ENCODE peak calls at places on chromosomes 11 and 22, in ten cellular contexts. One of them, this sample, is unnamed.

GRCh38 chr11:116887909-116888556 is 50.6 kb upstream of the APOA1 start:
- DNase-seq in colonic mucosa: no peak
- DNase-seq in ureter: no peak
- DNase-seq in AG04450: no peak
- DNase-seq in skeletal muscle cell: peak; percentile 47
- DNase-seq in AG09309: no peak
- DNase-seq in AG08396: no peak
- DNase-seq in stimulated activated CD8-positive, alpha-beta memory T cell treated with anti-CD3 and anti-CD28 coated beads, Interleukin-7, amount 100 ng/mL, for 1 hour: no peak
- DNase-seq in NCI-H69: no peak
- DNase-seq in AG10803: peak; percentile 73
- DNase-seq in this sample: no peak

GRCh38 chr22:25357606-25358420 is 138.4 kb downstream of the CRYBB2 start:
- DNase-seq in skeletal muscle cell: no peak
- DNase-seq in NCI-H69: no peak
- DNase-seq in AG09309: no peak
- DNase-seq in colonic mucosa: no peak
- DNase-seq in AG08396: no peak
- DNase-seq in ureter: no peak
- DNase-seq in stimulated activated CD8-positive, alpha-beta memory T cell treated with anti-CD3 and anti-CD28 coated beads, Interleukin-7, amount 100 ng/mL, for 1 hour: no peak
- DNase-seq in AG10803: no peak
- DNase-seq in AG04450: no peak
- DNase-seq in this sample: no peak

GRCh38 chr11:47220401-47220821 is 5.6 kb downstream of the DDB2 start:
- DNase-seq in AG08396: peak; percentile 33
- DNase-seq in NCI-H69: no peak
- DNase-seq in ureter: no peak
- DNase-seq in AG09309: peak; percentile 20
- DNase-seq in stimulated activated CD8-positive, alpha-beta memory T cell treated with anti-CD3 and anti-CD28 coated beads, Interleukin-7, amount 100 ng/mL, for 1 hour: no peak
- DNase-seq in skeletal muscle cell: peak; percentile 53
- DNase-seq in colonic mucosa: no peak
- DNase-seq in AG04450: no peak
- DNase-seq in AG10803: peak; percentile 64
- DNase-seq in this sample: no peak

GRCh38 chr11:14376920-14377319 is 17.9 kb upstream of the RRAS2 start:
- DNase-seq in ureter: no peak
- DNase-seq in skeletal muscle cell: no peak
- DNase-seq in AG09309: no peak
- DNase-seq in NCI-H69: no peak
- DNase-seq in AG04450: no peak
- DNase-seq in stimulated activated CD8-positive, alpha-beta memory T cell treated with anti-CD3 and anti-CD28 coated beads, Interleukin-7, amount 100 ng/mL, for 1 hour: no peak
- DNase-seq in colonic mucosa: no peak
- DNase-seq in AG10803: no peak
- DNase-seq in AG08396: no peak
- DNase-seq in this sample: no peak

GRCh38 chr22:29773233-29773632 is 6.1 kb downstream of the UQCR10 start:
- DNase-seq in skeletal muscle cell: peak; percentile 22
- DNase-seq in AG04450: no peak
- DNase-seq in NCI-H69: no peak
- DNase-seq in colonic mucosa: no peak
- DNase-seq in AG08396: no peak
- DNase-seq in stimulated activated CD8-positive, alpha-beta memory T cell treated with anti-CD3 and anti-CD28 coated beads, Interleukin-7, amount 100 ng/mL, for 1 hour: no peak
- DNase-seq in ureter: peak; percentile 53
- DNase-seq in AG09309: no peak
- DNase-seq in AG10803: peak; percentile 29
- DNase-seq in this sample: no peak

GRCh38 chr11:65658174-65659021 is 4.3 kb downstream of the RELA start:
- DNase-seq in ureter: no peak
- DNase-seq in skeletal muscle cell: no peak
- DNase-seq in AG09309: no peak
- DNase-seq in NCI-H69: no peak
- DNase-seq in AG08396: no peak
- DNase-seq in AG10803: no peak
- DNase-seq in AG04450: no peak
- DNase-seq in colonic mucosa: no peak
- DNase-seq in stimulated activated CD8-positive, alpha-beta memory T cell treated with anti-CD3 and anti-CD28 coated beads, Interleukin-7, amount 100 ng/mL, for 1 hour: no peak
- DNase-seq in this sample: no peak

GRCh38 chr22:38697055-38697980 is 3.4 kb downstream of the JOSD1 start:
- DNase-seq in skeletal muscle cell: no peak
- DNase-seq in NCI-H69: no peak
- DNase-seq in ureter: no peak
- DNase-seq in AG09309: no peak
- DNase-seq in AG04450: no peak
- DNase-seq in stimulated activated CD8-positive, alpha-beta memory T cell treated with anti-CD3 and anti-CD28 coated beads, Interleukin-7, amount 100 ng/mL, for 1 hour: no peak
- DNase-seq in colonic mucosa: peak; percentile 42
- DNase-seq in AG08396: peak; percentile 50
- DNase-seq in AG10803: peak; percentile 47
- DNase-seq in this sample: no peak

GRCh38 chr11:132429685-132430084 is 1059.3 kb downstream of the NTM start:
- DNase-seq in colonic mucosa: no peak
- DNase-seq in AG09309: no peak
- DNase-seq in AG10803: no peak
- DNase-seq in AG04450: no peak
- DNase-seq in skeletal muscle cell: no peak
- DNase-seq in NCI-H69: no peak
- DNase-seq in ureter: no peak
- DNase-seq in stimulated activated CD8-positive, alpha-beta memory T cell treated with anti-CD3 and anti-CD28 coated beads, Interleukin-7, amount 100 ng/mL, for 1 hour: no peak
- DNase-seq in AG08396: no peak
- DNase-seq in this sample: no peak

GRCh38 chr11:77191823-77192495 is 63.9 kb downstream of the MYO7A start:
- DNase-seq in skeletal muscle cell: no peak
- DNase-seq in AG04450: no peak
- DNase-seq in stimulated activated CD8-positive, alpha-beta memory T cell treated with anti-CD3 and anti-CD28 coated beads, Interleukin-7, amount 100 ng/mL, for 1 hour: no peak
- DNase-seq in AG08396: peak; percentile 45
- DNase-seq in AG09309: no peak
- DNase-seq in AG10803: peak; percentile 9
- DNase-seq in NCI-H69: peak; percentile 94
- DNase-seq in colonic mucosa: peak; percentile 91
- DNase-seq in ureter: peak; percentile 77
- DNase-seq in this sample: peak; percentile 75

GRCh38 chr11:15599376-15599775 is 484.7 kb downstream of the INSC start:
- DNase-seq in ureter: no peak
- DNase-seq in NCI-H69: peak; percentile 20
- DNase-seq in AG10803: no peak
- DNase-seq in stimulated activated CD8-positive, alpha-beta memory T cell treated with anti-CD3 and anti-CD28 coated beads, Interleukin-7, amount 100 ng/mL, for 1 hour: no peak
- DNase-seq in AG08396: no peak
- DNase-seq in colonic mucosa: no peak
- DNase-seq in AG09309: no peak
- DNase-seq in AG04450: no peak
- DNase-seq in skeletal muscle cell: no peak
- DNase-seq in this sample: no peak

GRCh38 chr22:42277232-42277753 is 6.8 kb upstream of the TCF20 start:
- DNase-seq in AG09309: no peak
- DNase-seq in skeletal muscle cell: no peak
- DNase-seq in NCI-H69: no peak
- DNase-seq in AG04450: no peak
- DNase-seq in colonic mucosa: no peak
- DNase-seq in ureter: no peak
- DNase-seq in AG08396: no peak
- DNase-seq in AG10803: no peak
- DNase-seq in stimulated activated CD8-positive, alpha-beta memory T cell treated with anti-CD3 and anti-CD28 coated beads, Interleukin-7, amount 100 ng/mL, for 1 hour: no peak
- DNase-seq in this sample: no peak

GRCh38 chr22:50282361-50283144 is 12.4 kb upstream of the MAPK11 start:
- DNase-seq in stimulated activated CD8-positive, alpha-beta memory T cell treated with anti-CD3 and anti-CD28 coated beads, Interleukin-7, amount 100 ng/mL, for 1 hour: no peak
- DNase-seq in AG04450: no peak
- DNase-seq in ureter: peak; percentile 91
- DNase-seq in NCI-H69: no peak
- DNase-seq in colonic mucosa: peak; percentile 77
- DNase-seq in AG10803: peak; percentile 68
- DNase-seq in AG09309: no peak
- DNase-seq in AG08396: peak; percentile 93
- DNase-seq in skeletal muscle cell: no peak
- DNase-seq in this sample: no peak

GRCh38 chr11:62665630-62666258 is 632 bp downstream of the CSKMT start:
- DNase-seq in ureter: peak; percentile 67
- DNase-seq in stimulated activated CD8-positive, alpha-beta memory T cell treated with anti-CD3 and anti-CD28 coated beads, Interleukin-7, amount 100 ng/mL, for 1 hour: peak; percentile 43
- DNase-seq in AG04450: no peak
- DNase-seq in colonic mucosa: peak; percentile 64
- DNase-seq in AG08396: peak; percentile 60
- DNase-seq in NCI-H69: peak; percentile 66
- DNase-seq in AG09309: no peak
- DNase-seq in skeletal muscle cell: no peak
- DNase-seq in AG10803: peak; percentile 65
- DNase-seq in this sample: no peak

GRCh38 chr11:125214466-125215204 is 50.1 kb downstream of the PKNOX2 start:
- DNase-seq in AG09309: no peak
- DNase-seq in skeletal muscle cell: no peak
- DNase-seq in AG04450: no peak
- DNase-seq in stimulated activated CD8-positive, alpha-beta memory T cell treated with anti-CD3 and anti-CD28 coated beads, Interleukin-7, amount 100 ng/mL, for 1 hour: no peak
- DNase-seq in AG10803: no peak
- DNase-seq in NCI-H69: no peak
- DNase-seq in ureter: no peak
- DNase-seq in AG08396: no peak
- DNase-seq in colonic mucosa: no peak
- DNase-seq in this sample: no peak

GRCh38 chr22:44116755-44117684 is 63.7 kb upstream of the PARVG start:
- DNase-seq in stimulated activated CD8-positive, alpha-beta memory T cell treated with anti-CD3 and anti-CD28 coated beads, Interleukin-7, amount 100 ng/mL, for 1 hour: no peak
- DNase-seq in AG10803: no peak
- DNase-seq in AG08396: no peak
- DNase-seq in skeletal muscle cell: no peak
- DNase-seq in ureter: no peak
- DNase-seq in AG04450: no peak
- DNase-seq in AG09309: no peak
- DNase-seq in colonic mucosa: no peak
- DNase-seq in NCI-H69: no peak
- DNase-seq in this sample: no peak

GRCh38 chr22:38842512-38843200 is 1.2 kb downstream of the NPTXR start:
- DNase-seq in skeletal muscle cell: no peak
- DNase-seq in NCI-H69: peak; percentile 43
- DNase-seq in AG10803: no peak
- DNase-seq in ureter: no peak
- DNase-seq in colonic mucosa: no peak
- DNase-seq in stimulated activated CD8-positive, alpha-beta memory T cell treated with anti-CD3 and anti-CD28 coated beads, Interleukin-7, amount 100 ng/mL, for 1 hour: no peak
- DNase-seq in AG09309: no peak
- DNase-seq in AG04450: no peak
- DNase-seq in AG08396: no peak
- DNase-seq in this sample: no peak

GRCh38 chr11:60985991-60986915 is 14.8 kb downstream of the CD6 start:
- DNase-seq in colonic mucosa: peak; percentile 69
- DNase-seq in AG08396: peak; percentile 42
- DNase-seq in AG09309: no peak
- DNase-seq in skeletal muscle cell: no peak
- DNase-seq in AG04450: peak; percentile 3
- DNase-seq in ureter: no peak
- DNase-seq in stimulated activated CD8-positive, alpha-beta memory T cell treated with anti-CD3 and anti-CD28 coated beads, Interleukin-7, amount 100 ng/mL, for 1 hour: peak; percentile 66
- DNase-seq in AG10803: no peak
- DNase-seq in NCI-H69: no peak
- DNase-seq in this sample: no peak

GRCh38 chr11:73753938-73754337 is 6.9 kb downstream of the RAB6A start:
- DNase-seq in AG04450: no peak
- DNase-seq in ureter: no peak
- DNase-seq in colonic mucosa: no peak
- DNase-seq in stimulated activated CD8-positive, alpha-beta memory T cell treated with anti-CD3 and anti-CD28 coated beads, Interleukin-7, amount 100 ng/mL, for 1 hour: no peak
- DNase-seq in skeletal muscle cell: no peak
- DNase-seq in AG09309: no peak
- DNase-seq in NCI-H69: no peak
- DNase-seq in AG08396: no peak
- DNase-seq in AG10803: no peak
- DNase-seq in this sample: no peak

GRCh38 chr11:3223932-3224729 is 5.5 kb upstream of the MRGPRG start:
- DNase-seq in ureter: peak; percentile 38
- DNase-seq in AG09309: no peak
- DNase-seq in skeletal muscle cell: no peak
- DNase-seq in stimulated activated CD8-positive, alpha-beta memory T cell treated with anti-CD3 and anti-CD28 coated beads, Interleukin-7, amount 100 ng/mL, for 1 hour: no peak
- DNase-seq in AG10803: no peak
- DNase-seq in NCI-H69: no peak
- DNase-seq in AG04450: no peak
- DNase-seq in colonic mucosa: no peak
- DNase-seq in AG08396: peak; percentile 13
- DNase-seq in this sample: peak; percentile 17

GRCh38 chr11:123822022-123822421 is 15.9 kb upstream of the OR6M1 start:
- DNase-seq in AG09309: no peak
- DNase-seq in ureter: no peak
- DNase-seq in NCI-H69: no peak
- DNase-seq in colonic mucosa: peak; percentile 46
- DNase-seq in AG10803: no peak
- DNase-seq in AG04450: no peak
- DNase-seq in stimulated activated CD8-positive, alpha-beta memory T cell treated with anti-CD3 and anti-CD28 coated beads, Interleukin-7, amount 100 ng/mL, for 1 hour: no peak
- DNase-seq in AG08396: no peak
- DNase-seq in skeletal muscle cell: no peak
- DNase-seq in this sample: peak; percentile 12

GRCh38 chr11:130554241-130555055 is 106.0 kb downstream of the ADAMTS15 start:
- DNase-seq in AG08396: no peak
- DNase-seq in skeletal muscle cell: no peak
- DNase-seq in stimulated activated CD8-positive, alpha-beta memory T cell treated with anti-CD3 and anti-CD28 coated beads, Interleukin-7, amount 100 ng/mL, for 1 hour: no peak
- DNase-seq in colonic mucosa: no peak
- DNase-seq in NCI-H69: no peak
- DNase-seq in ureter: no peak
- DNase-seq in AG04450: no peak
- DNase-seq in AG09309: no peak
- DNase-seq in AG10803: no peak
- DNase-seq in this sample: no peak

GRCh38 chr22:38941488-38941987 is 15.9 kb upstream of the APOBEC3A start:
- DNase-seq in AG08396: no peak
- DNase-seq in skeletal muscle cell: no peak
- DNase-seq in AG04450: no peak
- DNase-seq in colonic mucosa: no peak
- DNase-seq in NCI-H69: no peak
- DNase-seq in AG09309: no peak
- DNase-seq in AG10803: no peak
- DNase-seq in stimulated activated CD8-positive, alpha-beta memory T cell treated with anti-CD3 and anti-CD28 coated beads, Interleukin-7, amount 100 ng/mL, for 1 hour: no peak
- DNase-seq in ureter: no peak
- DNase-seq in this sample: peak; percentile 76

GRCh38 chr11:71329165-71329510 is 76.8 kb upstream of the SHANK2 start:
- DNase-seq in AG10803: no peak
- DNase-seq in AG08396: no peak
- DNase-seq in ureter: no peak
- DNase-seq in AG04450: no peak
- DNase-seq in stimulated activated CD8-positive, alpha-beta memory T cell treated with anti-CD3 and anti-CD28 coated beads, Interleukin-7, amount 100 ng/mL, for 1 hour: no peak
- DNase-seq in NCI-H69: no peak
- DNase-seq in colonic mucosa: no peak
- DNase-seq in AG09309: no peak
- DNase-seq in skeletal muscle cell: no peak
- DNase-seq in this sample: no peak

GRCh38 chr11:19632435-19632834 is 80.2 kb upstream of the NAV2 start:
- DNase-seq in NCI-H69: no peak
- DNase-seq in AG08396: no peak
- DNase-seq in ureter: no peak
- DNase-seq in colonic mucosa: no peak
- DNase-seq in AG10803: peak; percentile 32
- DNase-seq in AG04450: no peak
- DNase-seq in skeletal muscle cell: no peak
- DNase-seq in stimulated activated CD8-positive, alpha-beta memory T cell treated with anti-CD3 and anti-CD28 coated beads, Interleukin-7, amount 100 ng/mL, for 1 hour: no peak
- DNase-seq in AG09309: peak; percentile 23
- DNase-seq in this sample: no peak

GRCh38 chr22:48577014-48577690 is 1250.5 kb downstream of the BRD1 start:
- DNase-seq in AG10803: no peak
- DNase-seq in AG08396: no peak
- DNase-seq in ureter: no peak
- DNase-seq in AG09309: no peak
- DNase-seq in skeletal muscle cell: no peak
- DNase-seq in NCI-H69: peak; percentile 54
- DNase-seq in stimulated activated CD8-positive, alpha-beta memory T cell treated with anti-CD3 and anti-CD28 coated beads, Interleukin-7, amount 100 ng/mL, for 1 hour: no peak
- DNase-seq in colonic mucosa: no peak
- DNase-seq in AG04450: no peak
- DNase-seq in this sample: no peak